ENCODE peak calls at places on chromosomes 6 and 20, in nine cellular contexts. V is sigmoid colon, I is spleen, Q is HCT116, Z is stomach, W is transverse colon, L is GM23338, U is vagina, C is breast epithelium. J is an unnamed sample.

GRCh38 chr6:31834367-31834703 is 6.8 kb downstream of the HSPA1B start:
- DNase-seq in W (peak), I (peak), U (peak), Q (peak), V (peak), C (peak), L (peak), Z (peak), J (no peak)

GRCh38 chr6:113655761-113656160 is 201.4 kb upstream of the MARCKS start:
- DNase-seq in U (no peak), V (no peak), L (no peak), I (no peak), C (no peak), W (no peak), Z (no peak), Q (no peak), J (no peak)

GRCh38 chr20:58536289-58536688 is 21.1 kb upstream of the APCDD1L start:
- DNase-seq in U (no peak), V (peak), W (no peak), Q (no peak), Z (no peak), I (no peak), C (no peak), L (no peak), J (no peak)

GRCh38 chr6:3977875-3978711 is 100.8 kb downstream of the FAM217A start:
- DNase-seq in I (no peak), W (peak), U (no peak), Z (no peak), L (peak), C (no peak), V (peak), Q (peak), J (peak)

GRCh38 chr20:50335866-50336265 is 145.2 kb downstream of the CEBPB start:
- DNase-seq in V (no peak), U (no peak), L (no peak), Z (no peak), I (no peak), C (no peak), W (no peak), Q (no peak), J (no peak)

GRCh38 chr20:62977613-62978558 is 25.4 kb downstream of the SLC17A9 start:
- DNase-seq in C (no peak), Z (peak), I (peak), Q (peak), V (no peak), W (peak), U (no peak), L (no peak), J (no peak)

GRCh38 chr20:1900321-1900791 is 5.1 kb downstream of the SIRPA start:
- DNase-seq in V (peak), Z (peak), W (peak), I (no peak), Q (peak), L (peak), C (no peak), U (no peak), J (peak)

GRCh38 chr20:32205502-32206382 is 1.8 kb downstream of the PLAGL2 start:
- DNase-seq in I (no peak), C (no peak), Z (no peak), Q (no peak), L (no peak), W (no peak), V (no peak), U (no peak), J (no peak)

GRCh38 chr6:15308445-15309213 is 62.8 kb downstream of the JARID2 start:
- DNase-seq in I (no peak), C (no peak), V (no peak), Q (no peak), L (no peak), Z (no peak), U (no peak), W (no peak), J (no peak)
- H3K27ac ChIP-seq in I (peak), C (no peak), V (no peak), Q (no peak), L (no peak), Z (no peak), U (no peak), W (no peak), J (no peak)

DNA sequence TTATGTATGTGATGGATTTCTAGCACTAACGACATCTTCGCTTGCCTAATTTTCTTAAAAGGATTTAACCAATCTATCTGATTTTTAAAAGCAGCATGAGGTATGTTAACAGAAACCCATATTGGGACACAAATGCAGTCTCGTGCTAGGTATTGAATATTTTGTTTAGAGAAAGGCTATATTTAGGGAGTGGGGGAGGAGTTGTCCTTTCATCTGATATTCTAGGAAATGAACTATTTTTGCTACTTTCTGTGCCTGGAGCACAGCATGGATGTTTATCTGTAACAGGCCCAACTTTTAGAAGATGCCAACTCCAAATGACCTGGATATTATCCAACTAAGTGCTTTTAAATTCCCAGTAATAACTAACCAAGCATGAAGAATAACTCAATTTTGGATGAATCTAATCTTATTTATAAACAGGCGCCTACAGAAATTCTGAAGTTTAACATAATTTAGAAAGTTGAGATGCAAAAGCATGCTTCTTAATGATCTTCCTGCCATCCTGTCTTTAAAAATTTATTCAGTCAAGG is 317.1 kb upstream of the CHD6 start:
- DNase-seq in V (no peak), I (no peak), Q (no peak), U (no peak), L (no peak), Z (no peak), W (no peak), C (no peak), J (no peak)
- TF ChIP-seq POLR2AphosphoS5 in V (no peak), I (no peak), Q (no peak), U (no peak), L (no peak), Z (no peak), W (no peak), C (no peak), J (no peak)

GRCh38 chr20:9203081-9203447 is 134.2 kb downstream of the PLCB4 start:
- DNase-seq in Q (no peak), L (no peak), Z (no peak), U (no peak), W (no peak), I (no peak), V (no peak), C (no peak), J (no peak)
- H3K27ac ChIP-seq in Q (no peak), L (no peak), Z (no peak), U (no peak), W (no peak), I (no peak), V (no peak), C (no peak), J (no peak)

GRCh38 chr6:2952557-2953095 is 18.7 kb downstream of the SERPINB6 start:
- DNase-seq in V (peak), W (peak), Z (peak), L (peak), Q (peak), C (peak), U (no peak), I (peak), J (peak)

GRCh38 chr6:2949536-2950083 is 21.8 kb downstream of the SERPINB6 start:
- DNase-seq in V (no peak), W (no peak), I (no peak), C (no peak), L (no peak), Z (peak), U (peak), Q (no peak), J (no peak)

GRCh38 chr6:2949121-2949520 is 22.2 kb downstream of the SERPINB6 start:
- DNase-seq in Q (no peak), W (no peak), U (no peak), C (no peak), L (no peak), I (peak), V (no peak), Z (peak), J (no peak)

GRCh38 chr6:2951723-2952122 is 19.6 kb downstream of the SERPINB6 start:
- DNase-seq in C (no peak), Z (peak), Q (no peak), W (no peak), I (peak), V (peak), U (no peak), L (peak), J (no peak)

GRCh38 chr6:2950713-2951112 is 20.7 kb downstream of the SERPINB6 start:
- DNase-seq in V (no peak), Z (peak), L (no peak), W (no peak), C (no peak), Q (no peak), U (no peak), I (peak), J (no peak)
- TF ChIP-seq POLR2AphosphoS5 in V (no peak), Z (no peak), L (no peak), W (no peak), C (no peak), Q (no peak), U (no peak), I (no peak), J (no peak)

GRCh38 chr20:45987108-45987780 is 15.2 kb upstream of the ZNF335 start:
- DNase-seq in C (peak), I (peak), W (peak), U (no peak), Q (peak), L (peak), V (peak), Z (peak), J (no peak)

GRCh38 chr20:45985573-45985972 is 13.6 kb upstream of the ZNF335 start:
- DNase-seq in L (peak), I (no peak), Z (no peak), W (no peak), Q (no peak), V (peak), C (no peak), U (no peak), J (no peak)

GRCh38 chr20:45981261-45981660 is 9.3 kb upstream of the ZNF335 start:
- DNase-seq in V (peak), Q (no peak), W (no peak), I (no peak), C (no peak), L (no peak), U (no peak), Z (no peak), J (no peak)

DNA sequence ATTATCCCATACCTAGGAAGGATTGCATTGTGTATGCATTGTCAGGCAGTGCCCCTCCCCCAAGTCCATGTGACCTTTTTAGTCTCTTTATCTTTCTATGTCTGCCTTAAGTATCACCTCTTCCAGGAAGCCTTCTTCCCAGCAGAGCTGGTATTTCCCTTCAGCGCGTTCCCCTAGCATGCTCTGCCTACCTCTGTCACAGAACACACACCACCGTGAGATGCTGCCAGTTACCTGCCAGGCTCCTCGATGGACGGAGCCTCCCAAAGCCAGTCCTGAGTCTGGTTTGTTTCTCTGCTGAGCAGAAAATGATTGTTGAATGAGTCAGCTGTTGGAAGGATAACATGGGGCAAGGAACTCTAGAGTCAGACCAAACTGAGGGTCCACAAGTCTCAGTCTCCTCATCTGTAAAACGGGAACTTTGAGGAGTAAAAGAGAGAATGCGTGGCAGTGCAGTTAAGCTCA is 11.3 kb upstream of the ZNF335 start:
- DNase-seq in U (no peak), L (peak), V (peak), C (no peak), W (no peak), Z (no peak), I (no peak), Q (no peak), J (no peak)
- H3K27ac ChIP-seq in U (no peak), L (no peak), V (no peak), C (no peak), W (no peak), Z (no peak), I (no peak), Q (no peak), J (no peak)

DNA sequence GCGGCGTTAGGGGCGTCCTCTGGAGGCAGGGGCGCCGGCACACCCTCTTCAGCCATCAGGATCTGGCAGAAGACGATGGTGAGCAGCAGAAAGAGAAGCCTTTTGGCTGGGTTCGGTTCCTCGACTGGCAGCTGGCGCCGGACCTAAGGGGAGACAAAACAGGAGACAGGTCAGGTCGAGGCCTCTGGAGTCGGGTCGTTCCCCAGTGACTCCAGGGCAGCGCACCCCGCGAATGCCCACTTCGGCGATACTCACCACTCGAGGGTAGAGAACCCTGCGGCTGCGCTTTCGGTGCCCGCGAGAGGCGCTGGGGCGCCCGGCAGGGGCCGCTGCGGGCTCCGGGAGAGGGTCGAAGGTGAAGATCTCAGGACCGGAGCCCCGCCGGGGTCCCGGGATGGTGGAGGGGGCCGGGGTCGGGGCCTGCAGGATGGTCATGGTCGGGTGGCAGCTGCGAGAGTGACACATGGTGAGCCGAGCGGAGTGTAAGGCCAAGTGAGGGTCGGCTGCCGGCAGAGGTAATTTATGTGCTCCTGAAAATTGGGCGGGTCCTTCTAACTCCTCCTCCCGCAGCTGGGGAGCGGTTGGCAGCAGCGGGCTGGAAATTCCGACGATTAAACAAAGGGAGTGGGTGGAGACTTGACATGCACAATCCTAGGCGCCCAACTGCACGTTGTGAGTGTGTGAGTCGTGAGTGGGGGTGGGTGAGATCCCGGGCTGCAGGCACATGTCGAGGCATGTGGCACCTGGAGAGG is at the start of gene IER3:
- DNase-seq in W (peak), Z (peak), I (peak), U (peak), L (peak), C (peak), Q (peak), V (peak), J (peak)
- TF ChIP-seq POLR2AphosphoS5 in W (peak), Z (peak), I (peak), U (peak), L (peak), C (peak), Q (peak), V (peak), J (peak)

GRCh38 chr6:85452441-85452881 is 2.6 kb downstream of the NT5E start:
- DNase-seq in Q (no peak), L (no peak), V (no peak), W (no peak), Z (no peak), I (no peak), U (no peak), C (no peak), J (no peak)

GRCh38 chr6:85450578-85450884 is 648 bp downstream of the NT5E start:
- DNase-seq in V (no peak), Q (no peak), W (no peak), Z (no peak), I (no peak), L (no peak), C (no peak), U (no peak), J (no peak)

GRCh38 chr6:85451586-85452306 is 1.9 kb downstream of the NT5E start:
- DNase-seq in Q (no peak), Z (no peak), I (no peak), U (no peak), C (no peak), L (no peak), W (no peak), V (no peak), J (no peak)

GRCh38 chr6:85453490-85453889 is 3.6 kb downstream of the NT5E start:
- DNase-seq in Z (no peak), C (no peak), Q (no peak), U (no peak), W (no peak), I (peak), V (no peak), L (no peak), J (no peak)

DNA sequence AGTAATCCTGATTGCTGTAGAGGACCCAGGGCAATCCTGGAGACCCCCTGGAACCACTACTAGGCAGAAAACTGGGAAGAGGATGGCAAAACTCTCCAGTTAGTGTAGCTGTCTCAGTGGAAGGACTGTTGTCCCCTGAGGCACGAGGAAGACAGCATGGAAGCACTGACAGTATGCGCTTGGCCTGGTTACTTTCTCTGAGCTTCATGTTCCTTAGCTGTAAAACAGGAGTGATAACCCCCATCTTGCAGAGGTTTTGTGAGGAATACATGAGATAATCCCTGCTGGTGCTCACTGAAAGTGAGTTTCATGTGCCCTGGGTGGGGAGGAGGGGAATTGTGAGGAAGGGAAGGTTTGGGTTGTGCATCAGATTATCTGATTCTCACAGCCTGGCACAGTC is 3.2 kb downstream of the NT5E start:
- DNase-seq in Q (no peak), I (no peak), C (no peak), Z (no peak), L (no peak), W (no peak), U (no peak), V (no peak), J (no peak)
- H3K27ac ChIP-seq in Q (no peak), I (no peak), C (peak), Z (peak), L (no peak), W (peak), U (peak), V (no peak), J (peak)

GRCh38 chr6:73585566-73586415 is 65.0 kb upstream of the EEF1A1 start:
- DNase-seq in V (no peak), I (no peak), L (peak), Q (peak), C (no peak), U (no peak), Z (peak), W (peak), J (peak)
- TF ChIP-seq POLR2AphosphoS5 in V (peak), I (peak), L (no peak), Q (peak), C (no peak), U (peak), Z (peak), W (peak), J (peak)

DNA sequence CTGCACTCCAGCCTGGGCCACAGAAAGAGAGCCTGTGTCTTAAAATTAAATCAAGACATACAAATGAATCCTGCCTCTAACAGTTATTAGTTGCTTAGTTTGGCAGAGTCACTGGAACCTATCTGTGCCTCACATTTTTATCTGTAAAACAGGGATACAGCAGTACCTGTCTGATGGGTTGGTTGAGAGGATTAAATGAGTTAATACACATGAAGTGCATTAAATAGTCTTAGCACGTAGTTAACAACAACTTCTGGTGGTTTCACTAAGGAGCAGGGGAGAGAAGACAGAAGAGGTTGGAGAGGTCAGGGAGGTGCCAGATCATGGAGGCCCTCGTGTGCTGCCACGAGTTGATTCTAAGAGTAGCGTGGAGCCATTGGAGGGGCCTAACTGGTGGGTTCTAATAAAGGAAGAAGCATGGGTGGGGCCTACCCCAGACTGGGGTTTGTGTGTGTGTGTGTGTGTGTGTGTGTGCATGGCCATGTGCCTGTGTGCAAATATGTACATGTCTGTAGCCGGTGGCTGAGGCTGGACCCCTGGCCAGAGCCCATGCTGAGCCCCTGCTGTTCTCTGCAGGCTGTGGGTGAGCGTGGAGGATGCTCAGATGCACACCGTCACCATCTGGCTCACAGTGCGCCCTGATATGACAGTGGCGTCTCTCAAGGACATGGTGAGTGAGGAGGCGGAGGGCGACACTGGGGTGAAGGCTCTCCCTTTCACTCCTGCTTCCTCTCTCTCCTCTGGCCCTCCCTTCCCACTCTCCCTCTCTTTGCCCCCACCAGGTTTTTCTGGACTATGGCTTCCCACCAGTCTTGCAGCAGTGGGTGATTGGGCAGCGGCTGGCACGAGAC is 9.1 kb downstream of the RBCK1 start:
- DNase-seq in W (no peak), I (peak), Q (no peak), Z (no peak), C (no peak), L (no peak), V (no peak), U (no peak), J (no peak)
- H3K27ac ChIP-seq in W (no peak), I (no peak), Q (no peak), Z (no peak), C (no peak), L (no peak), V (no peak), U (no peak), J (no peak)

J was measured in Panc1.